ENCODE peak calls at places on chromosomes 2 and 18, in six cellular contexts. P, B, Y, U, L and I are unnamed samples.

GRCh38 chr2:71880846-71881610 is 266.6 kb downstream of the CYP26B1 start:
- DNase-seq in P (peak), B (peak), Y (no peak), U (no peak), L (peak), I (no peak)

GRCh38 chr18:58541137-58541788 is 87.6 kb downstream of the ALPK2 start:
- DNase-seq in P (peak), B (peak), Y (peak), U (peak), L (no peak), I (no peak)

GRCh38 chr2:176105078-176105726 is 1.9 kb upstream of the HOXD11 start:
- DNase-seq in P (no peak), B (no peak), Y (no peak), U (no peak), L (no peak), I (no peak)

GRCh38 chr2:216842634-216843033 is 17.2 kb downstream of the TNP1 start:
- DNase-seq in P (no peak), B (no peak), Y (no peak), U (no peak), L (no peak), I (no peak)

GRCh38 chr2:172968061-172968469 is 107.6 kb upstream of the MAP3K20 start:
- DNase-seq in P (no peak), B (no peak), Y (no peak), U (no peak), L (peak), I (no peak)

GRCh38 chr2:88177556-88177955 is 7.4 kb downstream of the THNSL2 start:
- DNase-seq in P (no peak), B (no peak), Y (no peak), U (no peak), L (no peak), I (no peak)

GRCh38 chr18:70709124-70709523 is 420.3 kb downstream of the SOCS6 start:
- DNase-seq in P (no peak), B (no peak), Y (no peak), U (no peak), L (no peak), I (no peak)

GRCh38 chr2:58899692-58900091 is 658.6 kb upstream of the FANCL start:
- DNase-seq in P (no peak), B (no peak), Y (no peak), U (no peak), L (no peak), I (no peak)

GRCh38 chr2:224749136-224749535 is 33.0 kb upstream of the CCDC195 start:
- DNase-seq in P (no peak), B (no peak), Y (no peak), U (no peak), L (no peak), I (peak)

GRCh38 chr18:47749195-47749973 is 181.1 kb downstream of the SMAD2 start:
- DNase-seq in P (peak), B (peak), Y (peak), U (peak), L (peak), I (peak)

GRCh38 chr2:64015898-64016297 is 3.3 kb downstream of the VPS54 start:
- DNase-seq in P (no peak), B (no peak), Y (no peak), U (no peak), L (no peak), I (no peak)

GRCh38 chr18:78073275-78073674 is 823.6 kb downstream of the GALR1 start:
- DNase-seq in P (no peak), B (no peak), Y (no peak), U (no peak), L (no peak), I (no peak)

GRCh38 chr18:31679133-31679731 is 5.1 kb downstream of the B4GALT6 start:
- DNase-seq in P (peak), B (no peak), Y (no peak), U (no peak), L (no peak), I (no peak)

GRCh38 chr2:222613715-222614331 is 42.1 kb downstream of the FARSB start:
- DNase-seq in P (peak), B (peak), Y (no peak), U (no peak), L (peak), I (peak)

GRCh38 chr18:76491436-76491800 is 3.6 kb downstream of the ZNF516 start:
- DNase-seq in P (no peak), B (peak), Y (peak), U (no peak), L (peak), I (peak)

GRCh38 chr18:63111549-63112402 is 207.8 kb downstream of the BCL2 start:
- DNase-seq in P (no peak), B (no peak), Y (no peak), U (no peak), L (no peak), I (no peak)

GRCh38 chr2:145091967-145092366 is 572.0 kb upstream of the ZEB2 start:
- DNase-seq in P (no peak), B (no peak), Y (no peak), U (no peak), L (no peak), I (no peak)

GRCh38 chr2:45653584-45653983 is 2.1 kb downstream of the PRKCE start:
- DNase-seq in P (no peak), B (no peak), Y (no peak), U (no peak), L (no peak), I (no peak)

GRCh38 chr18:35876243-35876642 is 96.2 kb upstream of the RMP24 start:
- DNase-seq in P (no peak), B (no peak), Y (no peak), U (no peak), L (no peak), I (no peak)

GRCh38 chr2:16334886-16335605 is 330.6 kb downstream of the CYRIA start:
- DNase-seq in P (no peak), B (no peak), Y (no peak), U (no peak), L (no peak), I (no peak)

GRCh38 chr2:33395660-33396249 is 80.7 kb upstream of the RASGRP3 start:
- DNase-seq in P (peak), B (peak), Y (peak), U (no peak), L (peak), I (peak)

GRCh38 chr2:231590614-231591013 is 2.0 kb upstream of the TEX44 start:
- DNase-seq in P (no peak), B (no peak), Y (no peak), U (no peak), L (no peak), I (no peak)

GRCh38 chr2:197777823-197778407 is 7.2 kb downstream of the BOLL start:
- DNase-seq in P (peak), B (no peak), Y (no peak), U (no peak), L (peak), I (no peak)

GRCh38 chr2:133483201-133483600 is 85.1 kb downstream of the NCKAP5 start:
- DNase-seq in P (no peak), B (no peak), Y (no peak), U (no peak), L (no peak), I (no peak)

GRCh38 chr2:133486706-133487305 is 81.5 kb downstream of the NCKAP5 start:
- DNase-seq in P (no peak), B (no peak), Y (no peak), U (no peak), L (no peak), I (no peak)

GRCh38 chr2:133485868-133486267 is 82.4 kb downstream of the NCKAP5 start:
- DNase-seq in P (no peak), B (no peak), Y (no peak), U (no peak), L (peak), I (no peak)

GRCh38 chr2:133484783-133485182 is 83.5 kb downstream of the NCKAP5 start:
- DNase-seq in P (no peak), B (no peak), Y (no peak), U (no peak), L (no peak), I (no peak)

GRCh38 chr2:133484106-133484505 is 84.2 kb downstream of the NCKAP5 start:
- DNase-seq in P (no peak), B (no peak), Y (no peak), U (no peak), L (no peak), I (no peak)
- TF ChIP-seq SP1 in P (no peak), B (no peak), Y (no peak), U (no peak), L (no peak), I (no peak)

GRCh38 chr2:158467248-158467647 is 10.5 kb downstream of the PKP4 start:
- DNase-seq in P (no peak), B (no peak), Y (no peak), U (no peak), L (no peak), I (no peak)

GRCh38 chr2:158460632-158461297 is 4.0 kb downstream of the PKP4 start:
- DNase-seq in P (no peak), B (no peak), Y (no peak), U (no peak), L (peak), I (no peak)

GRCh38 chr2:158464426-158465281 is 7.9 kb downstream of the PKP4 start:
- DNase-seq in P (no peak), B (peak), Y (no peak), U (no peak), L (peak), I (no peak)

GRCh38 chr2:158459161-158460003 is 2.6 kb downstream of the PKP4 start:
- DNase-seq in P (no peak), B (no peak), Y (no peak), U (no peak), L (peak), I (no peak)

GRCh38 chr2:158463496-158464095 is 6.8 kb downstream of the PKP4 start:
- DNase-seq in P (no peak), B (no peak), Y (no peak), U (no peak), L (no peak), I (no peak)
- TF ChIP-seq SP1 in P (no peak), B (no peak), Y (no peak), U (no peak), L (no peak), I (no peak)

GRCh38 chr2:214601852-214602251 is 191.0 kb downstream of the VWC2L start:
- DNase-seq in P (no peak), B (no peak), Y (no peak), U (no peak), L (no peak), I (no peak)

GRCh38 chr2:214604861-214605260 is 194.0 kb downstream of the VWC2L start:
- DNase-seq in P (no peak), B (no peak), Y (no peak), U (peak), L (no peak), I (no peak)

GRCh38 chr2:214611015-214611414 is 198.5 kb downstream of the BARD1 start:
- DNase-seq in P (no peak), B (no peak), Y (no peak), U (no peak), L (no peak), I (no peak)

DNA sequence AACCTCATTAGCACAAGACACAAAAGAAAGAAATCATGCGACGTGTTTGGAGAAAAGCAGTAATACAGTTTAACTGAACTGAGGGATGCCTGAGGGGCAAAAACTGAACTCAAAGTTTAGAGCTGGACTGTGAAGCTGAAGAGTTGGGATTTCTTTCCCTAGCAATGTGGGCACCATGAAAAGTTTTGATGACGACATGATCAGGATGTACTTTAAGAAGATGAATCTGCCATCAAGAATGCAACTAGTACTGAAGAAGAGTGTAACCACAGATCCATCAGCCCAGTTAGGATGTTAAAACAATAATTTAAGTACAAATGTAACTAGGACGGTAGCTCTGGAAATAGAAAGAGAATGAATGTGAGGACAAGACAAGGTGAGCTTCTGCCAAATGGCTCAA is 196.2 kb downstream of the VWC2L start:
- DNase-seq in P (no peak), B (no peak), Y (no peak), U (no peak), L (no peak), I (no peak)
- TF ChIP-seq SP1 in P (no peak), B (no peak), Y (no peak), U (no peak), L (no peak), I (no peak)

GRCh38 chr2:55403177-55403998 is 16.3 kb downstream of the CCDC88A start:
- DNase-seq in P (no peak), B (no peak), Y (no peak), U (no peak), L (no peak), I (no peak)
- TF ChIP-seq SP1 in P (no peak), B (no peak), Y (no peak), U (no peak), L (no peak), I (no peak)